ENCODE peak calls at places on chromosomes 3 and 15, in six cellular contexts. O is esophagus muscularis mucosa, I is tibial nerve, J is B cell, U is nephron progenitor cell, M is epithelial cell of proximal tubule. L is an unnamed sample.

GRCh38 chr3:114432356-114432755 is 138.5 kb downstream of the TIGIT start:
- DNase-seq in O (no peak), I (no peak), M (no peak), J (no peak), U (no peak), L (no peak)

GRCh38 chr3:38114875-38115644 is 21.9 kb downstream of the ACAA1 start:
- DNase-seq in O (no peak), M (no peak), I (no peak), J (no peak), U (no peak), L (no peak)

GRCh38 chr3:149395107-149396089 is 17.9 kb upstream of the TM4SF1 start:
- DNase-seq in U (no peak), O (no peak), I (no peak), M (no peak), J (no peak), L (no peak)

GRCh38 chr15:29133791-29134190 is 135.8 kb downstream of the NSMCE3 start:
- DNase-seq in J (no peak), I (no peak), O (no peak), U (no peak), M (no peak), L (peak; percentile 7)

GRCh38 chr3:89360155-89360554 is 252.7 kb downstream of the EPHA3 start:
- DNase-seq in M (no peak), U (no peak), O (no peak), I (no peak), J (no peak), L (no peak)

GRCh38 chr3:70947584-70947983 is 635.1 kb upstream of the MDFIC2 start:
- DNase-seq in U (no peak), M (no peak), I (no peak), O (no peak), J (no peak), L (no peak)

GRCh38 chr15:31074321-31074720 is 27.2 kb downstream of the TRPM1 start:
- DNase-seq in U (no peak), J (no peak), M (no peak), I (no peak), O (no peak), L (no peak)

GRCh38 chr3:45092132-45093031 is 53.8 kb downstream of the CDCP1 start:
- DNase-seq in O (no peak), J (no peak), M (peak; percentile 71), U (peak; percentile 40), I (no peak), L (no peak)

GRCh38 chr3:72593881-72594397 is 254.3 kb downstream of the SHQ1 start:
- DNase-seq in O (no peak), U (no peak), I (no peak), M (no peak), J (no peak), L (no peak)

GRCh38 chr3:47534021-47534454 is 20.5 kb upstream of the ELP6 start:
- DNase-seq in O (no peak), M (no peak), J (no peak), U (no peak), I (no peak), L (no peak)

GRCh38 chr15:29141908-29142747 is 127.5 kb downstream of the NSMCE3 start:
- DNase-seq in U (no peak), O (no peak), J (no peak), M (no peak), I (peak; percentile 8), L (peak; percentile 9)

GRCh38 chr3:101279162-101279561 is 41.2 kb downstream of the IMPG2 start:
- DNase-seq in I (no peak), U (no peak), J (no peak), M (no peak), O (no peak), L (no peak)

GRCh38 chr3:27943106-27943505 is 221.0 kb upstream of the EOMES start:
- DNase-seq in O (no peak), I (no peak), J (no peak), U (peak; percentile 4), M (no peak), L (peak; percentile 41)

GRCh38 chr3:132071043-132071442 is 36.2 kb upstream of the CPNE4 start:
- DNase-seq in O (no peak), I (no peak), J (no peak), M (no peak), U (no peak), L (no peak)

GRCh38 chr3:37687966-37688365 is 173.7 kb upstream of the CTDSPL start:
- DNase-seq in O (no peak), M (no peak), I (no peak), U (no peak), J (no peak), L (no peak)

GRCh38 chr3:103127737-103128136 is 692.9 kb downstream of the ZPLD1 start:
- DNase-seq in M (peak; percentile 38), I (no peak), U (no peak), O (no peak), J (no peak), L (no peak)

GRCh38 chr3:45786801-45787495 is 9.4 kb downstream of the SLC6A20 start:
- DNase-seq in O (peak; percentile 66), M (no peak), U (no peak), I (no peak), J (no peak), L (no peak)

DNA sequence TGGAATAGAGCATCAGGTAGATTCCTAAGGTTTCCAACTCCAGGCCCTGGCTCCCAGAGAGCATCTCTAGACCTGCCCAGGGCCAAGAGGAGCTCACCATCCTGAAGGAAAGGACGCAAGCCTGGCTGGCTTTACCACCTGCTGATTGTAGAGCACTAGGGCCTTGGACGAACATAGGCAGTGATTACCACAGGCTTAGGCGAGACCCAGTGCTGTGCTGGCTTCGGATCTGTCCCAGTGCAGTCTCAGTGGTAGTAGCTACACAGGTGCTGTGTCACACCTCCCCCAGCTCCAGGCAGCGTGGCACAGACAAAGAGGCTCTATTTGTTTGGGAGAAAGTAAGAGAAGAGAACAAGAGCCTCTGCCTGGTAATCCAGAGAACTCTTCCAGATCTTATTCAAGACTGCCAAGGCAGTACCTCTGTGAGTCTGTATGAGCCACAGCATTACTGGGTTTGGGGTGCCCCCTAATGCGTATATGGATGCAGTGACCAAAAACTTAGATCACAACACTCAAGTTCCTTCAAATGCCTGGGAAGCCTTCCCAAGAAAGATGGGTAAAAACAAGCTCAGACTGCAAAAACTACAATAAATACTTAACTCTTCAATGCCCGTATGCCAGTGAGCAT is 25.4 kb downstream of the ISG20 start:
- DNase-seq in I (no peak), O (peak; percentile 87), M (no peak), J (peak; percentile 72), U (no peak), L (no peak)
- TF ChIP-seq CTCF in I (peak; percentile 33), O (no peak), M (no peak), J (peak; percentile 68), U (no peak), L (no peak)

GRCh38 chr15:25689592-25689991 is 173.5 kb downstream of the ATP10A start:
- DNase-seq in I (no peak), J (no peak), M (no peak), O (no peak), U (no peak), L (no peak)
- TF ChIP-seq CTCF in I (no peak), J (no peak), M (peak; percentile 6), O (no peak), U (no peak), L (no peak)

GRCh38 chr15:69955240-69955894 is 142.3 kb downstream of the TLE3 start:
- DNase-seq in I (no peak), J (no peak), O (peak; percentile 85), M (no peak), U (no peak), L (no peak)
- TF ChIP-seq CTCF in I (no peak), J (no peak), O (no peak), M (no peak), U (no peak), L (no peak)

GRCh38 chr15:25268166-25268565 is 170.7 kb downstream of the UBE3A start:
- DNase-seq in J (no peak), U (no peak), M (no peak), O (no peak), I (no peak), L (no peak)
- TF ChIP-seq CTCF in J (no peak), U (peak; percentile 20), M (no peak), O (no peak), I (no peak), L (no peak)